ENCODE peak calls at places on chromosome 1, in six cellular contexts. One of them, this sample, is unnamed.

GRCh38 chr1:8023995-8024313 is 2.2 kb downstream of the ERRFI1 start:
- DNase-seq in adrenal gland: no peak
- DNase-seq in cardiac fibroblast: peak; percentile 15
- DNase-seq in mammary epithelial cell: no peak
- DNase-seq in HFF-Myc: no peak
- DNase-seq in fibroblast of mammary gland: no peak
- DNase-seq in this sample: no peak

GRCh38 chr1:12810691-12811408 is 19.7 kb downstream of the PRAMEF1 start:
- DNase-seq in adrenal gland: no peak
- DNase-seq in mammary epithelial cell: peak; percentile 4
- DNase-seq in HFF-Myc: no peak
- DNase-seq in fibroblast of mammary gland: peak; percentile 1
- DNase-seq in cardiac fibroblast: no peak
- DNase-seq in this sample: no peak

GRCh38 chr1:215201301-215201700 is 118.8 kb downstream of the KCNK2 start:
- DNase-seq in adrenal gland: no peak
- DNase-seq in mammary epithelial cell: no peak
- DNase-seq in cardiac fibroblast: peak; percentile 16
- DNase-seq in HFF-Myc: no peak
- DNase-seq in fibroblast of mammary gland: peak; percentile 59
- DNase-seq in this sample: no peak

GRCh38 chr1:198641506-198641905 is 2.7 kb downstream of the PTPRC start:
- DNase-seq in cardiac fibroblast: peak; percentile 32
- DNase-seq in fibroblast of mammary gland: peak; percentile 26
- DNase-seq in HFF-Myc: no peak
- DNase-seq in mammary epithelial cell: peak; percentile 37
- DNase-seq in adrenal gland: no peak
- DNase-seq in this sample: peak; percentile 59

GRCh38 chr1:25658791-25659431 is 42.3 kb downstream of the MAN1C1 start:
- DNase-seq in mammary epithelial cell: no peak
- DNase-seq in HFF-Myc: no peak
- DNase-seq in fibroblast of mammary gland: peak; percentile 8
- DNase-seq in cardiac fibroblast: peak; percentile 9
- DNase-seq in adrenal gland: peak; percentile 41
- DNase-seq in this sample: no peak

GRCh38 chr1:228011721-228012311 is 5.0 kb downstream of the WNT3A start:
- DNase-seq in HFF-Myc: no peak
- DNase-seq in cardiac fibroblast: no peak
- DNase-seq in fibroblast of mammary gland: no peak
- DNase-seq in adrenal gland: no peak
- DNase-seq in mammary epithelial cell: peak; percentile 26
- DNase-seq in this sample: no peak

GRCh38 chr1:2377751-2378440 is 13.5 kb downstream of the MORN1 start:
- DNase-seq in adrenal gland: no peak
- DNase-seq in cardiac fibroblast: no peak
- DNase-seq in fibroblast of mammary gland: no peak
- DNase-seq in mammary epithelial cell: no peak
- DNase-seq in HFF-Myc: no peak
- DNase-seq in this sample: no peak

GRCh38 chr1:53498555-53499142 is 39.5 kb downstream of the DMRTB1 start:
- DNase-seq in mammary epithelial cell: no peak
- DNase-seq in adrenal gland: no peak
- DNase-seq in cardiac fibroblast: peak; percentile 21
- DNase-seq in HFF-Myc: no peak
- DNase-seq in fibroblast of mammary gland: peak; percentile 47
- DNase-seq in this sample: no peak

GRCh38 chr1:214192825-214193643 is 87.9 kb upstream of the SMYD2 start:
- DNase-seq in HFF-Myc: no peak
- DNase-seq in adrenal gland: no peak
- DNase-seq in fibroblast of mammary gland: peak; percentile 79
- DNase-seq in mammary epithelial cell: no peak
- DNase-seq in cardiac fibroblast: peak; percentile 53
- DNase-seq in this sample: no peak

GRCh38 chr1:61191140-61191720 is 108.9 kb downstream of the NFIA start:
- DNase-seq in adrenal gland: no peak
- DNase-seq in mammary epithelial cell: no peak
- DNase-seq in cardiac fibroblast: no peak
- DNase-seq in fibroblast of mammary gland: no peak
- DNase-seq in HFF-Myc: no peak
- DNase-seq in this sample: no peak

GRCh38 chr1:101996830-101997485 is at the start of gene OLFM3:
- DNase-seq in HFF-Myc: no peak
- DNase-seq in fibroblast of mammary gland: no peak
- DNase-seq in cardiac fibroblast: no peak
- DNase-seq in adrenal gland: no peak
- DNase-seq in mammary epithelial cell: peak; percentile 20
- DNase-seq in this sample: peak; percentile 25

GRCh38 chr1:156727914-156728598 is at the start of gene METTL25B:
- DNase-seq in fibroblast of mammary gland: peak; percentile 73
- DNase-seq in HFF-Myc: no peak
- DNase-seq in cardiac fibroblast: peak; percentile 83
- DNase-seq in adrenal gland: peak; percentile 83
- DNase-seq in mammary epithelial cell: peak; percentile 82
- DNase-seq in this sample: peak; percentile 88

GRCh38 chr1:156721131-156721924 is 6.9 kb upstream of the METTL25B start:
- DNase-seq in adrenal gland: no peak
- DNase-seq in fibroblast of mammary gland: no peak
- DNase-seq in mammary epithelial cell: no peak
- DNase-seq in cardiac fibroblast: no peak
- DNase-seq in HFF-Myc: no peak
- DNase-seq in this sample: no peak

GRCh38 chr1:156725683-156726280 is 2.5 kb upstream of the METTL25B start:
- DNase-seq in mammary epithelial cell: peak; percentile 78
- DNase-seq in adrenal gland: peak; percentile 89
- DNase-seq in cardiac fibroblast: peak; percentile 95
- DNase-seq in HFF-Myc: peak; percentile 88
- DNase-seq in fibroblast of mammary gland: peak; percentile 93
- DNase-seq in this sample: peak; percentile 87

GRCh38 chr1:156727492-156727891 is 777 bp upstream of the METTL25B start:
- DNase-seq in cardiac fibroblast: no peak
- DNase-seq in adrenal gland: no peak
- DNase-seq in mammary epithelial cell: no peak
- DNase-seq in HFF-Myc: no peak
- DNase-seq in fibroblast of mammary gland: no peak
- DNase-seq in this sample: no peak

GRCh38 chr1:156726549-156727226 is 1.6 kb upstream of the METTL25B start:
- DNase-seq in adrenal gland: peak; percentile 62
- DNase-seq in cardiac fibroblast: peak; percentile 76
- DNase-seq in fibroblast of mammary gland: peak; percentile 78
- DNase-seq in mammary epithelial cell: peak; percentile 64
- DNase-seq in HFF-Myc: no peak
- DNase-seq in this sample: peak; percentile 79
- TF ChIP-seq CTCF in adrenal gland: peak; percentile 49
- TF ChIP-seq CTCF in cardiac fibroblast: peak; percentile 64
- TF ChIP-seq CTCF in fibroblast of mammary gland: peak; percentile 74
- TF ChIP-seq CTCF in mammary epithelial cell: peak; percentile 69
- TF ChIP-seq CTCF in HFF-Myc: peak; percentile 69
- TF ChIP-seq CTCF in this sample: peak; percentile 72

GRCh38 chr1:6776389-6776788 is 8.9 kb upstream of the CAMTA1 start:
- DNase-seq in cardiac fibroblast: no peak
- DNase-seq in HFF-Myc: no peak
- DNase-seq in fibroblast of mammary gland: no peak
- DNase-seq in mammary epithelial cell: no peak
- DNase-seq in adrenal gland: no peak
- DNase-seq in this sample: no peak

GRCh38 chr1:6776895-6777294 is 8.4 kb upstream of the CAMTA1 start:
- DNase-seq in HFF-Myc: no peak
- DNase-seq in adrenal gland: no peak
- DNase-seq in fibroblast of mammary gland: no peak
- DNase-seq in cardiac fibroblast: no peak
- DNase-seq in mammary epithelial cell: no peak
- DNase-seq in this sample: no peak

GRCh38 chr1:6782151-6782550 is 3.1 kb upstream of the CAMTA1 start:
- DNase-seq in cardiac fibroblast: no peak
- DNase-seq in mammary epithelial cell: no peak
- DNase-seq in fibroblast of mammary gland: no peak
- DNase-seq in adrenal gland: no peak
- DNase-seq in HFF-Myc: no peak
- DNase-seq in this sample: no peak

GRCh38 chr1:6777813-6778212 is 7.4 kb upstream of the CAMTA1 start:
- DNase-seq in adrenal gland: no peak
- DNase-seq in mammary epithelial cell: no peak
- DNase-seq in HFF-Myc: no peak
- DNase-seq in fibroblast of mammary gland: no peak
- DNase-seq in cardiac fibroblast: no peak
- DNase-seq in this sample: no peak

GRCh38 chr1:6779089-6779805 is 6.0 kb upstream of the CAMTA1 start:
- DNase-seq in cardiac fibroblast: no peak
- DNase-seq in adrenal gland: no peak
- DNase-seq in fibroblast of mammary gland: no peak
- DNase-seq in mammary epithelial cell: no peak
- DNase-seq in HFF-Myc: no peak
- DNase-seq in this sample: no peak
- H3K4me3 ChIP-seq in cardiac fibroblast: no peak overlapping the region
- H3K4me3 ChIP-seq in adrenal gland: no peak overlapping the region
- H3K4me3 ChIP-seq in fibroblast of mammary gland: no peak overlapping the region
- H3K4me3 ChIP-seq in mammary epithelial cell: no peak overlapping the region
- H3K4me3 ChIP-seq in HFF-Myc: no peak overlapping the region
- H3K4me3 ChIP-seq in this sample: no peak overlapping the region

GRCh38 chr1:179888071-179888470 is 6.0 kb downstream of the TOR1AIP1 start:
- DNase-seq in mammary epithelial cell: no peak
- DNase-seq in adrenal gland: no peak
- DNase-seq in HFF-Myc: no peak
- DNase-seq in cardiac fibroblast: no peak
- DNase-seq in fibroblast of mammary gland: no peak
- DNase-seq in this sample: no peak
- TF ChIP-seq CTCF in mammary epithelial cell: no peak
- TF ChIP-seq CTCF in adrenal gland: no peak
- TF ChIP-seq CTCF in HFF-Myc: no peak
- TF ChIP-seq CTCF in cardiac fibroblast: no peak
- TF ChIP-seq CTCF in fibroblast of mammary gland: no peak
- TF ChIP-seq CTCF in this sample: no peak

GRCh38 chr1:212479188-212479587 is 46.5 kb downstream of the NENF start:
- DNase-seq in mammary epithelial cell: no peak
- DNase-seq in cardiac fibroblast: no peak
- DNase-seq in adrenal gland: no peak
- DNase-seq in HFF-Myc: no peak
- DNase-seq in fibroblast of mammary gland: no peak
- DNase-seq in this sample: no peak

GRCh38 chr1:212477014-212477679 is 44.4 kb downstream of the NENF start:
- DNase-seq in mammary epithelial cell: peak; percentile 75
- DNase-seq in cardiac fibroblast: peak; percentile 89
- DNase-seq in HFF-Myc: peak; percentile 75
- DNase-seq in adrenal gland: peak; percentile 87
- DNase-seq in fibroblast of mammary gland: peak; percentile 85
- DNase-seq in this sample: peak; percentile 88

GRCh38 chr1:212477680-212478466 is 45.2 kb downstream of the NENF start:
- DNase-seq in cardiac fibroblast: no peak
- DNase-seq in adrenal gland: no peak
- DNase-seq in HFF-Myc: no peak
- DNase-seq in fibroblast of mammary gland: no peak
- DNase-seq in mammary epithelial cell: no peak
- DNase-seq in this sample: peak; percentile 63

GRCh38 chr1:212481438-212481767 is 48.7 kb downstream of the NENF start:
- DNase-seq in mammary epithelial cell: no peak
- DNase-seq in HFF-Myc: no peak
- DNase-seq in cardiac fibroblast: peak; percentile 35
- DNase-seq in fibroblast of mammary gland: no peak
- DNase-seq in adrenal gland: no peak
- DNase-seq in this sample: no peak

GRCh38 chr1:212478467-212479025 is 45.8 kb downstream of the NENF start:
- DNase-seq in adrenal gland: no peak
- DNase-seq in cardiac fibroblast: no peak
- DNase-seq in HFF-Myc: no peak
- DNase-seq in mammary epithelial cell: no peak
- DNase-seq in fibroblast of mammary gland: no peak
- DNase-seq in this sample: no peak
- H3K4me3 ChIP-seq in adrenal gland: no peak overlapping the region
- H3K4me3 ChIP-seq in cardiac fibroblast: no peak overlapping the region
- H3K4me3 ChIP-seq in HFF-Myc: no peak overlapping the region
- H3K4me3 ChIP-seq in mammary epithelial cell: no peak overlapping the region
- H3K4me3 ChIP-seq in fibroblast of mammary gland: no peak overlapping the region
- H3K4me3 ChIP-seq in this sample: no peak overlapping the region

GRCh38 chr1:196494766-196495165 is 113.5 kb downstream of the KCNT2 start:
- DNase-seq in HFF-Myc: no peak
- DNase-seq in cardiac fibroblast: no peak
- DNase-seq in fibroblast of mammary gland: no peak
- DNase-seq in adrenal gland: no peak
- DNase-seq in mammary epithelial cell: no peak
- DNase-seq in this sample: no peak
- TF ChIP-seq CTCF in HFF-Myc: no peak
- TF ChIP-seq CTCF in cardiac fibroblast: no peak
- TF ChIP-seq CTCF in fibroblast of mammary gland: no peak
- TF ChIP-seq CTCF in adrenal gland: no peak
- TF ChIP-seq CTCF in mammary epithelial cell: no peak
- TF ChIP-seq CTCF in this sample: no peak

DNA sequence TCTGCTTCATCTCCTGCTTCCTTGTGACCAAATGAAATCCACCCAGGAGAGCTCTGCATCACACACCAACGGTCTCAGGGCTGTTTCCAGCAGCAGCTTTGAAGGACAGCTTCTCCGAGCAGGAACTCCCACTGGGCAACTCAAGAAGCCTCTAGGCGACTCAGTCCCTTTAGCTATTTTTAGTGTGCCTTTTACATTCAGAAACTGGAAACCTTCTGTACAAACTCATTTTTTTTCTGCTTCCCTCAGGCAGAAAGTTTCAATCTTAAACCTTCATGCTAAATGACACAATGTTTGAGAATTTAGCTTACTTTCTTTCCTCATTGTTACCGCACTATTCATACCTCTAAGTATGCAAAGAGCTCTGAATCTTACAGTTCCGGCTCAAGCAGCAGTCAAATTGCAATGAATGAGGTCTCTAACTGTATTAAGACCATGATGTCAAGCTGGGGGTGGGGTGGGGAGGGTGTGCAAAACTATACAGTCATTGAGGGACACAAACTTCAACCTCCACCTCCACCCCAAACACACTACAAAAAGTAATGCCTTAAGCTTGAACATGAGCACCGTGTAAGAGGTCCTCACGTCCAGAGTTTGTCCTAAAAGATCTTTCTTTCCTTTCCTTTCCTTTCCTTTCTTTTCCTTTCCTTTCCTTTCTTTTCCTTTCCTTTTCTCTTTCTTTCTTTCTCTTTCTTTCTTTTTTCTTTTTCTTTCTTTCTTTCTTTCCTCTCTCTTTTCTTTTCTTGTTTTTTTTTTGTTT is 16.4 kb upstream of the TARBP1 start:
- DNase-seq in HFF-Myc: no peak
- DNase-seq in mammary epithelial cell: peak; percentile 79
- DNase-seq in adrenal gland: no peak
- DNase-seq in fibroblast of mammary gland: peak; percentile 66
- DNase-seq in cardiac fibroblast: peak; percentile 95
- DNase-seq in this sample: peak; percentile 91
- H3K4me3 ChIP-seq in HFF-Myc: no peak overlapping the region
- H3K4me3 ChIP-seq in mammary epithelial cell: no peak overlapping the region
- H3K4me3 ChIP-seq in adrenal gland: no peak overlapping the region
- H3K4me3 ChIP-seq in fibroblast of mammary gland: no peak overlapping the region
- H3K4me3 ChIP-seq in cardiac fibroblast: no peak overlapping the region
- H3K4me3 ChIP-seq in this sample: no peak overlapping the region

GRCh38 chr1:161054805-161055204 is 9.0 kb upstream of the USF1 start:
- DNase-seq in adrenal gland: no peak
- DNase-seq in fibroblast of mammary gland: no peak
- DNase-seq in mammary epithelial cell: no peak
- DNase-seq in HFF-Myc: no peak
- DNase-seq in cardiac fibroblast: no peak
- DNase-seq in this sample: no peak
- TF ChIP-seq CTCF in adrenal gland: no peak
- TF ChIP-seq CTCF in fibroblast of mammary gland: peak; percentile 12
- TF ChIP-seq CTCF in mammary epithelial cell: no peak
- TF ChIP-seq CTCF in HFF-Myc: peak; percentile 15
- TF ChIP-seq CTCF in cardiac fibroblast: no peak
- TF ChIP-seq CTCF in this sample: peak; percentile 23

This sample was measured in epithelial cell of esophagus.